ENCODE peak calls at places on chromosomes 16 and 17, in seven cellular contexts. C is heart left ventricle; K is GM23248; N is fibroblast of mammary gland; F is stimulated activated CD8-positive, alpha-beta memory T cell treated with anti-CD3 and anti-CD28 coated beads, Interleukin-15, amount 100 ng/mL, for 24 hours; E is T1000; Q is NCI-H2029 treated with DMSO at 0.1 percent for 48 hours. D is an unnamed sample.

GRCh38 chr16:35141303-35141702 is 1681.9 kb downstream of the TP53TG3F start:
- DNase-seq in C (no peak), K (no peak), N (no peak), F (no peak), E (no peak), Q (no peak), D (no peak)

GRCh38 chr16:50680907-50681885 is at the start of gene SNX20:
- DNase-seq in C (peak; percentile 47), K (no peak), N (no peak), F (no peak), E (no peak), Q (no peak), D (no peak)

GRCh38 chr16:89370081-89370511 is 120.3 kb downstream of the ANKRD11 start:
- DNase-seq in C (no peak), K (peak; percentile 48), N (no peak), F (no peak), E (no peak), Q (no peak), D (no peak)

GRCh38 chr17:51653902-51654301 is 393.6 kb downstream of the UTP18 start:
- DNase-seq in C (no peak), K (no peak), N (no peak), F (no peak), E (no peak), Q (no peak), D (no peak)

GRCh38 chr17:35218901-35219300 is 24.0 kb upstream of the SLFN5 start:
- DNase-seq in C (no peak), K (no peak), N (no peak), F (no peak), E (no peak), Q (no peak), D (no peak)

GRCh38 chr16:86786338-86786737 is 208.0 kb downstream of the FOXL1 start:
- DNase-seq in C (no peak), K (no peak), N (no peak), F (no peak), E (no peak), Q (no peak), D (no peak)

GRCh38 chr16:6964679-6965078 is 368.0 kb upstream of the RBFOX1 start:
- DNase-seq in C (no peak), K (no peak), N (no peak), F (no peak), E (no peak), Q (no peak), D (peak; percentile 49)

GRCh38 chr16:49748322-49748721 is 107.6 kb downstream of the ZNF423 start:
- DNase-seq in C (peak; percentile 36), K (peak; percentile 40), N (peak; percentile 28), F (no peak), E (peak; percentile 30), Q (no peak), D (no peak)

GRCh38 chr17:20997711-20998570 is 44.9 kb downstream of the USP22 start:
- DNase-seq in C (no peak), K (no peak), N (no peak), F (no peak), E (no peak), Q (no peak), D (no peak)

GRCh38 chr17:32551186-32551955 is 64.6 kb downstream of the CDK5R1 start:
- DNase-seq in C (no peak), K (peak; percentile 68), N (peak; percentile 52), F (no peak), E (no peak), Q (no peak), D (no peak)

GRCh38 chr16:68360971-68361370 is 50.2 kb downstream of the PRMT7 start:
- DNase-seq in C (no peak), K (no peak), N (no peak), F (no peak), E (no peak), Q (no peak), D (no peak)

GRCh38 chr16:70782237-70782636 is 18.7 kb downstream of the VAC14 start:
- DNase-seq in C (no peak), K (no peak), N (no peak), F (no peak), E (no peak), Q (no peak), D (no peak)

GRCh38 chr17:66986659-66987058 is 22.2 kb downstream of the CACNG4 start:
- DNase-seq in C (no peak), K (no peak), N (no peak), F (no peak), E (no peak), Q (no peak), D (no peak)

GRCh38 chr17:81200695-81201580 is 21.8 kb downstream of the CEP131 start:
- DNase-seq in C (peak; percentile 46), K (peak; percentile 79), N (peak; percentile 70), F (no peak), E (no peak), Q (no peak), D (no peak)

GRCh38 chr16:4009177-4009576 is 107.1 kb downstream of the ADCY9 start:
- DNase-seq in C (no peak), K (no peak), N (no peak), F (no peak), E (no peak), Q (no peak), D (no peak)

D was measured in D721Med.